ENCODE peak calls at places on chromosomes 12 and 14, in ten cellular contexts. G is NCI-H2171; Q is AG04450; P is left ventricle myocardium inferior; X is lung; K is HuH-7.5; A is fibroblast of the conjunctiva; S is GM12865; O is fibroblast of mammary gland; Z is activated T-helper 9 cell treated with anti-CD3 and anti-CD28 coated beads, Interleukin-2, amount 50 U/mL, for 16 hours. C is an unnamed sample.

GRCh38 chr12:7302536-7303113 is 1.2 kb upstream of the ACSM4 start:
- DNase-seq in A (no peak), G (no peak), O (peak; percentile 13), K (no peak), X (no peak), P (no peak), Z (no peak), Q (no peak), S (no peak), C (no peak)

GRCh38 chr12:53343449-53343848 is 7.3 kb upstream of the SP7 start:
- DNase-seq in A (no peak), O (no peak), Q (no peak), K (no peak), G (no peak), P (no peak), Z (no peak), S (no peak), X (no peak), C (no peak)

GRCh38 chr14:52268191-52269061 is 928 bp downstream of the PTGDR start:
- DNase-seq in K (no peak), A (no peak), Z (no peak), O (peak; percentile 41), X (no peak), Q (no peak), S (no peak), G (no peak), P (no peak), C (peak; percentile 25)

GRCh38 chr14:103550451-103551337 is 11.8 kb downstream of the BAG5 start:
- DNase-seq in Z (no peak), S (no peak), A (no peak), K (no peak), O (no peak), Q (no peak), X (no peak), P (peak; percentile 36), G (no peak), C (no peak)

GRCh38 chr12:100962086-100962712 is 167.6 kb downstream of the ANO4 start:
- DNase-seq in Z (no peak), A (no peak), X (no peak), K (no peak), O (no peak), P (no peak), Q (no peak), S (no peak), G (no peak), C (no peak)

GRCh38 chr14:22252591-22253178 is 336.3 kb downstream of the DAD1 start:
- DNase-seq in O (no peak), G (no peak), P (no peak), S (no peak), Z (no peak), K (no peak), X (no peak), Q (no peak), A (no peak), C (no peak)

GRCh38 chr12:123929869-123930583 is 42.6 kb downstream of the CCDC92 start:
- DNase-seq in P (no peak), Z (no peak), X (no peak), K (no peak), A (no peak), G (no peak), S (no peak), Q (no peak), O (no peak), C (no peak)

GRCh38 chr12:119796292-119796691 is 80.8 kb downstream of the CIT start:
- DNase-seq in Z (no peak), G (no peak), K (no peak), S (no peak), Q (no peak), P (no peak), X (no peak), A (no peak), O (no peak), C (no peak)

GRCh38 chr14:97329701-97330100 is 532.5 kb downstream of the VRK1 start:
- DNase-seq in S (no peak), O (no peak), A (no peak), P (no peak), X (no peak), K (no peak), Z (no peak), G (no peak), Q (no peak), C (no peak)